ENCODE peak calls at places on chromosomes 7 and 10, in six cellular contexts. L, O, W, J, D and N are unnamed samples.

GRCh38 chr10:30784896-30785605 is 155.5 kb upstream of the LYZL2 start:
- DNase-seq in L (peak), O (peak), W (no peak), J (peak), D (peak), N (peak)

GRCh38 chr10:70918851-70919530 is 30.6 kb upstream of the PCBD1 start:
- DNase-seq in L (no peak), O (no peak), W (no peak), J (no peak), D (no peak), N (no peak)

GRCh38 chr10:78688221-78688944 is 380.4 kb upstream of the ZMIZ1 start:
- DNase-seq in L (no peak), O (no peak), W (no peak), J (no peak), D (no peak), N (no peak)

GRCh38 chr10:24344279-24344678 is 135.3 kb downstream of the KIAA1217 start:
- DNase-seq in L (no peak), O (no peak), W (peak), J (peak), D (no peak), N (peak)

GRCh38 chr7:38858281-38858884 is 50.6 kb downstream of the VPS41 start:
- DNase-seq in L (no peak), O (no peak), W (peak), J (peak), D (no peak), N (peak)

GRCh38 chr7:140972876-140973829 is 41.6 kb downstream of the MRPS33 start:
- DNase-seq in L (no peak), O (no peak), W (no peak), J (no peak), D (no peak), N (no peak)

GRCh38 chr7:76065016-76065612 is 17.2 kb downstream of the MDH2 start:
- DNase-seq in L (no peak), O (no peak), W (no peak), J (no peak), D (no peak), N (no peak)

GRCh38 chr7:36303202-36304098 is 86.2 kb upstream of the ANLN start:
- DNase-seq in L (no peak), O (peak), W (peak), J (peak), D (peak), N (peak)

GRCh38 chr10:118950190-118950658 is 79.3 kb upstream of the NANOS1 start:
- DNase-seq in L (no peak), O (no peak), W (peak), J (no peak), D (no peak), N (peak)

GRCh38 chr7:2820508-2820934 is 23.6 kb downstream of the GNA12 start:
- DNase-seq in L (no peak), O (no peak), W (peak), J (peak), D (peak), N (peak)

GRCh38 chr10:125120046-125120710 is 40.2 kb downstream of the CTBP2 start:
- DNase-seq in L (no peak), O (no peak), W (no peak), J (peak), D (no peak), N (peak)

GRCh38 chr7:108863221-108863848 is 293.7 kb downstream of the DNAJB9 start:
- DNase-seq in L (no peak), O (no peak), W (no peak), J (no peak), D (no peak), N (no peak)

GRCh38 chr10:103736763-103737162 is 118.6 kb downstream of the SH3PXD2A start:
- DNase-seq in L (peak), O (no peak), W (no peak), J (no peak), D (no peak), N (peak)

GRCh38 chr10:77361426-77361825 is 276.2 kb downstream of the KCNMA1 start:
- DNase-seq in L (no peak), O (no peak), W (no peak), J (no peak), D (no peak), N (no peak)

GRCh38 chr7:123871998-123872867 is 27.3 kb downstream of the HYAL4 start:
- DNase-seq in L (peak), O (no peak), W (peak), J (peak), D (no peak), N (peak)

GRCh38 chr10:105681051-105681450 is 1040.0 kb downstream of the SORCS3 start:
- DNase-seq in L (no peak), O (no peak), W (no peak), J (no peak), D (no peak), N (no peak)